ENCODE peak calls at places on chromosomes 6 and 20, in six cellular contexts. Q is stimulated activated CD4-positive, alpha-beta T cell treated with anti-CD3 and anti-CD28 coated beads, Interleukin-1b, Interleukin-23, amount 100 ng/mL, for 48 hours; X is pancreas; K is H9; E is Kasumi-1; J is PC-3. Y is an unnamed sample.
A peak's percentile ranks its signal among the peaks of the same experiment; 100 is the strongest.

GRCh38 chr6:135922170-135922569 is 70.7 kb downstream of the PDE7B start:
- DNase-seq in X (no peak), Q (no peak), K (peak; percentile 44), E (no peak), J (peak; percentile 93), Y (peak; percentile 59)

GRCh38 chr6:99458319-99458718 is 33.2 kb upstream of the PNISR start:
- DNase-seq in K (peak; percentile 27), X (no peak), E (peak; percentile 61), J (peak; percentile 60), Q (no peak), Y (no peak)

GRCh38 chr6:53794073-53794719 is 609 bp upstream of the LRRC1 start:
- DNase-seq in J (peak; percentile 75), X (peak; percentile 50), E (peak; percentile 78), Q (peak; percentile 46), K (peak; percentile 69), Y (peak; percentile 75)

GRCh38 chr20:10565191-10565921 is 108.4 kb downstream of the JAG1 start:
- DNase-seq in Q (no peak), K (no peak), X (no peak), E (no peak), J (peak; percentile 57), Y (no peak)

GRCh38 chr6:121436966-121437756 is 1.7 kb downstream of the GJA1 start:
- DNase-seq in J (peak; percentile 20), X (peak; percentile 9), K (no peak), Q (peak; percentile 6), E (no peak), Y (peak; percentile 43)

GRCh38 chr6:154515808-154516207 is 5.3 kb upstream of the CNKSR3 start:
- DNase-seq in Q (no peak), J (no peak), X (no peak), K (no peak), E (no peak), Y (no peak)

GRCh38 chr6:9197726-9198125 is 762.4 kb upstream of the SLC35B3 start:
- DNase-seq in K (no peak), Q (no peak), E (no peak), J (no peak), X (no peak), Y (no peak)

GRCh38 chr6:106141441-106142237 is 55.5 kb downstream of the PRDM1 start:
- DNase-seq in X (no peak), Q (peak; percentile 62), K (no peak), J (peak; percentile 41), E (no peak), Y (no peak)

GRCh38 chr20:63044204-63044600 is 37.4 kb upstream of the BHLHE23 start:
- DNase-seq in Q (no peak), X (no peak), K (no peak), J (no peak), E (no peak), Y (no peak)

GRCh38 chr6:98764378-98764911 is 69.9 kb upstream of the POU3F2 start:
- DNase-seq in X (no peak), J (no peak), Q (no peak), K (no peak), E (no peak), Y (no peak)

GRCh38 chr6:5095236-5095635 is 10.1 kb downstream of the PPP1R3G start:
- DNase-seq in X (no peak), K (no peak), E (no peak), J (peak; percentile 48), Q (no peak), Y (no peak)

GRCh38 chr6:113450061-113450465 is 407.1 kb upstream of the MARCKS start:
- DNase-seq in K (no peak), E (no peak), X (no peak), J (no peak), Q (no peak), Y (no peak)

GRCh38 chr20:60255426-60255825 is 297.2 kb downstream of the CDH26 start:
- DNase-seq in X (no peak), Q (no peak), E (no peak), J (no peak), K (no peak), Y (no peak)

GRCh38 chr20:17765017-17765416 is 65.3 kb downstream of the BANF2 start:
- DNase-seq in E (no peak), J (no peak), K (no peak), X (no peak), Q (no peak), Y (no peak)

GRCh38 chr6:44869321-44869897 is 458.7 kb upstream of the RUNX2 start:
- DNase-seq in Q (no peak), K (no peak), E (no peak), X (no peak), J (no peak), Y (no peak)

GRCh38 chr6:107102414-107102805 is 12.9 kb downstream of the BEND3 start:
- DNase-seq in Q (no peak), J (no peak), K (no peak), E (no peak), X (no peak), Y (no peak)

GRCh38 chr6:111824608-111825337 is 48.5 kb downstream of the FYN start:
- DNase-seq in K (no peak), E (no peak), X (no peak), J (no peak), Q (no peak), Y (no peak)

GRCh38 chr6:208379-208778 is 83.9 kb upstream of the DUSP22 start:
- DNase-seq in K (no peak), J (no peak), E (peak; percentile 20), X (no peak), Q (no peak), Y (no peak)

GRCh38 chr6:79810878-79811277 is 136.5 kb downstream of the ELOVL4 start:
- DNase-seq in E (no peak), X (no peak), K (no peak), Q (no peak), J (no peak), Y (no peak)

GRCh38 chr20:23926941-23927872 is 47.7 kb upstream of the CST5 start:
- DNase-seq in J (no peak), X (no peak), K (no peak), E (no peak), Q (no peak), Y (no peak)

GRCh38 chr6:42030585-42031506 is 19.5 kb upstream of the TAF8 start:
- DNase-seq in E (peak; percentile 70), Q (peak; percentile 79), X (no peak), K (no peak), J (no peak), Y (no peak)

GRCh38 chr6:116028233-116028632 is 32.5 kb downstream of the FRK start:
- DNase-seq in E (no peak), Q (no peak), X (no peak), K (no peak), J (no peak), Y (no peak)

GRCh38 chr20:36435799-36436541 is 105.3 kb upstream of the MYL9 start:
- DNase-seq in J (peak; percentile 81), X (peak; percentile 78), K (peak; percentile 96), E (no peak), Q (peak; percentile 90), Y (peak; percentile 48)

GRCh38 chr6:115545410-115545986 is 515.2 kb downstream of the FRK start:
- DNase-seq in J (peak; percentile 42), K (peak; percentile 88), Q (no peak), E (no peak), X (no peak), Y (peak; percentile 7)

GRCh38 chr6:112044856-112045255 is 9.0 kb upstream of the CCN6 start:
- DNase-seq in Q (no peak), K (no peak), J (no peak), X (no peak), E (no peak), Y (no peak)

GRCh38 chr6:3938715-3939376 is 89.7 kb downstream of the FAM50B start:
- DNase-seq in J (no peak), Q (no peak), E (no peak), X (no peak), K (no peak), Y (no peak)

GRCh38 chr6:135087403-135087802 is 32.8 kb upstream of the HBS1L start:
- DNase-seq in Q (no peak), X (no peak), J (no peak), E (peak; percentile 12), K (peak; percentile 43), Y (no peak)

GRCh38 chr6:21665436-21666199 is 72.1 kb downstream of the SOX4 start:
- DNase-seq in K (peak; percentile 88), X (no peak), J (no peak), E (no peak), Q (no peak), Y (no peak)

GRCh38 chr6:1838604-1839003 is 228.9 kb downstream of the FOXC1 start:
- DNase-seq in X (no peak), J (peak; percentile 68), K (no peak), E (no peak), Q (no peak), Y (peak; percentile 55)

GRCh38 chr6:89976141-89977020 is 82.1 kb downstream of the GJA10 start:
- DNase-seq in J (no peak), X (no peak), E (no peak), K (no peak), Q (no peak), Y (no peak)

GRCh38 chr6:41546866-41547798 is 951 bp downstream of the FOXP4 start:
- DNase-seq in Q (no peak), E (no peak), K (no peak), X (peak; percentile 58), J (peak; percentile 33), Y (peak; percentile 33)

GRCh38 chr6:127484207-127484858 is 25.1 kb upstream of the KIAA0408 start:
- DNase-seq in J (peak; percentile 75), X (no peak), E (peak; percentile 47), K (no peak), Q (no peak), Y (no peak)

GRCh38 chr6:155524249-155524651 is 68.6 kb upstream of the NOX3 start:
- DNase-seq in E (no peak), Q (peak; percentile 33), J (peak; percentile 81), K (no peak), X (no peak), Y (no peak)